ENCODE peak calls at places on chromosomes 4 and X, in seven cellular contexts. A is CD4-positive, alpha-beta T cell; Z is left ventricle myocardium superior; P is stromal cell of bone marrow; Y is iPS DF 19.7; C is LoVo; H is C1 segment of cervical spinal cord. I is an unnamed sample.
A peak's percentile ranks its signal among the peaks of the same experiment; 100 is the strongest.

GRCh38 chrX:107429090-107429489 is 20.4 kb upstream of the FRMPD3 start:
- DNase-seq in Y (no peak), Z (no peak), C (peak; percentile 15), A (no peak), H (no peak), P (no peak), I (no peak)

GRCh38 chr4:24032371-24032989 is 142.6 kb upstream of the PPARGC1A start:
- DNase-seq in A (no peak), Y (peak; percentile 3), Z (no peak), H (no peak), P (peak; percentile 8), C (no peak), I (no peak)

GRCh38 chrX:34848281-34848680 is 94.3 kb upstream of the FAM47B start:
- DNase-seq in Z (no peak), P (no peak), C (no peak), Y (no peak), A (no peak), H (no peak), I (no peak)

GRCh38 chr4:118180776-118181175 is 146.5 kb downstream of the NDST3 start:
- DNase-seq in Z (no peak), H (no peak), C (peak; percentile 1), A (no peak), P (no peak), Y (no peak), I (no peak)

GRCh38 chrX:36087366-36087765 is 167.8 kb downstream of the CFAP47 start:
- DNase-seq in Z (no peak), Y (no peak), P (no peak), H (no peak), C (no peak), A (no peak), I (no peak)

GRCh38 chr4:52617467-52618017 is 41.6 kb downstream of the USP46 start:
- DNase-seq in P (no peak), A (no peak), C (no peak), H (no peak), Z (no peak), Y (no peak), I (no peak)

GRCh38 chr4:3866813-3867129 is 100.6 kb downstream of the ADRA2C start:
- DNase-seq in A (no peak), H (no peak), Y (no peak), Z (no peak), C (no peak), P (no peak), I (no peak)

GRCh38 chrX:149512225-149512885 is 7.2 kb upstream of the IDS start:
- DNase-seq in Z (peak; percentile 39), P (no peak), Y (no peak), H (peak; percentile 42), A (peak; percentile 44), C (no peak), I (no peak)

GRCh38 chrX:155966876-155967275 is 30.6 kb upstream of the IL9R start:
- DNase-seq in Z (no peak), H (no peak), C (peak; percentile 16), Y (no peak), A (no peak), P (no peak), I (no peak)

I was measured in memory B cell.